ENCODE peak calls at places on chromosomes 6 and 20, in five cellular contexts. X is left lung, W is heart left ventricle, O is IMR-90, H is H1. C is an unnamed sample.

GRCh38 chr6:17907467-17908229 is 79.8 kb downstream of the KIF13A start:
- DNase-seq in H (no peak), X (peak; percentile 83), O (peak; percentile 100), W (peak; percentile 39), C (peak; percentile 79)

GRCh38 chr6:132504757-132505156 is 8.2 kb downstream of the STX7 start:
- DNase-seq in W (no peak), O (no peak), X (no peak), H (no peak), C (no peak)

GRCh38 chr20:6838181-6838826 is 70.8 kb downstream of the BMP2 start:
- DNase-seq in O (no peak), H (no peak), W (no peak), X (no peak), C (no peak)

GRCh38 chr6:93021235-93021909 is 398.0 kb downstream of the EPHA7 start:
- DNase-seq in W (no peak), H (no peak), X (no peak), O (no peak), C (no peak)

GRCh38 chr6:45699663-45700062 is 316.0 kb downstream of the CLIC5 start:
- DNase-seq in H (no peak), X (no peak), O (no peak), W (no peak), C (no peak)

GRCh38 chr6:135540207-135540877 is 42.8 kb upstream of the AHI1 start:
- DNase-seq in O (peak; percentile 62), X (no peak), W (no peak), H (no peak), C (no peak)

GRCh38 chr6:47242483-47243386 is 67.0 kb downstream of the TNFRSF21 start:
- DNase-seq in O (peak; percentile 90), W (peak; percentile 85), X (peak; percentile 94), H (peak; percentile 19), C (peak; percentile 48)

GRCh38 chr6:683742-684440 is 9.0 kb downstream of the EXOC2 start:
- DNase-seq in W (no peak), X (peak; percentile 45), H (peak; percentile 95), O (peak; percentile 88), C (no peak)

GRCh38 chr6:105859441-105859840 is 226.7 kb upstream of the PRDM1 start:
- DNase-seq in H (no peak), O (no peak), W (no peak), X (no peak), C (no peak)

GRCh38 chr20:1810926-1811620 is 84.1 kb upstream of the SIRPA start:
- DNase-seq in W (peak; percentile 38), X (no peak), H (no peak), O (peak; percentile 72), C (no peak)

GRCh38 chr20:35302421-35303335 is 10.5 kb upstream of the FAM83C start:
- DNase-seq in X (no peak), W (no peak), O (peak; percentile 88), H (no peak), C (no peak)

GRCh38 chr20:62811320-62811719 is 5.5 kb upstream of the COL9A3 start:
- DNase-seq in X (no peak), H (no peak), W (no peak), O (no peak), C (no peak)

GRCh38 chr6:74574794-74575193 is 631.1 kb downstream of the COL12A1 start:
- DNase-seq in W (no peak), X (no peak), O (peak; percentile 58), H (no peak), C (no peak)

GRCh38 chr6:166488081-166488685 is 98.3 kb downstream of the RAMACL start:
- DNase-seq in W (peak; percentile 70), H (no peak), O (peak; percentile 39), X (peak; percentile 70), C (no peak)

GRCh38 chr6:33073431-33073871 is at the start of gene HLA-DPA1:
- DNase-seq in W (peak; percentile 72), O (peak; percentile 11), X (peak; percentile 69), H (no peak), C (no peak)

GRCh38 chr6:162710438-162710837 is 17.1 kb downstream of the PRKN start:
- DNase-seq in O (no peak), W (no peak), X (no peak), H (no peak), C (no peak)

GRCh38 chr20:4811661-4812181 is 90.0 kb downstream of the PRND start:
- DNase-seq in O (no peak), H (no peak), W (peak; percentile 65), X (peak; percentile 81), C (no peak)

GRCh38 chr20:16491277-16491912 is 81.9 kb downstream of the KIF16B start:
- DNase-seq in H (no peak), W (no peak), X (no peak), O (peak; percentile 49), C (no peak)

GRCh38 chr20:32830437-32830836 is 10.7 kb downstream of the MAPRE1 start:
- DNase-seq in X (peak; percentile 45), W (no peak), H (no peak), O (peak; percentile 34), C (no peak)

GRCh38 chr20:54405540-54405939 is 69.9 kb upstream of the DOK5 start:
- DNase-seq in H (no peak), X (no peak), O (no peak), W (no peak), C (no peak)

GRCh38 chr6:2805031-2805430 is 36.6 kb downstream of the SERPINB1 start:
- DNase-seq in O (no peak), W (no peak), H (no peak), X (no peak), C (no peak)

GRCh38 chr6:52736145-52736544 is 27.1 kb downstream of the GSTA2 start:
- DNase-seq in H (no peak), O (no peak), X (no peak), W (no peak), C (no peak)

GRCh38 chr20:13995841-13996240 is 525 bp downstream of the MACROD2 start:
- DNase-seq in O (no peak), X (peak; percentile 43), H (no peak), W (peak; percentile 13), C (no peak)

GRCh38 chr6:111985202-111985731 is 68.6 kb upstream of the CCN6 start:
- DNase-seq in X (no peak), H (peak; percentile 33), W (no peak), O (peak; percentile 96), C (no peak)

GRCh38 chr6:9511157-9511556 is 903.7 kb downstream of the TFAP2A start:
- DNase-seq in X (no peak), H (no peak), O (no peak), W (no peak), C (no peak)

GRCh38 chr6:121216928-121217327 is 117.4 kb downstream of the TBC1D32 start:
- DNase-seq in O (peak; percentile 58), H (no peak), W (no peak), X (no peak), C (no peak)

GRCh38 chr20:18090044-18090443 is 32.3 kb upstream of the OVOL2 start:
- DNase-seq in H (no peak), O (no peak), X (no peak), W (no peak), C (no peak)

GRCh38 chr6:4936681-4937041 is 67.2 kb downstream of the RPP40 start:
- DNase-seq in W (no peak), O (peak; percentile 80), H (no peak), X (no peak), C (no peak)

GRCh38 chr20:50680106-50680960 is 11.0 kb downstream of the RIPOR3 start:
- DNase-seq in H (no peak), W (no peak), O (no peak), X (peak; percentile 46), C (no peak)

GRCh38 chr6:155177369-155177961 is 86.3 kb upstream of the CLDN20 start:
- DNase-seq in O (peak; percentile 76), H (no peak), W (no peak), X (no peak), C (no peak)

DNA sequence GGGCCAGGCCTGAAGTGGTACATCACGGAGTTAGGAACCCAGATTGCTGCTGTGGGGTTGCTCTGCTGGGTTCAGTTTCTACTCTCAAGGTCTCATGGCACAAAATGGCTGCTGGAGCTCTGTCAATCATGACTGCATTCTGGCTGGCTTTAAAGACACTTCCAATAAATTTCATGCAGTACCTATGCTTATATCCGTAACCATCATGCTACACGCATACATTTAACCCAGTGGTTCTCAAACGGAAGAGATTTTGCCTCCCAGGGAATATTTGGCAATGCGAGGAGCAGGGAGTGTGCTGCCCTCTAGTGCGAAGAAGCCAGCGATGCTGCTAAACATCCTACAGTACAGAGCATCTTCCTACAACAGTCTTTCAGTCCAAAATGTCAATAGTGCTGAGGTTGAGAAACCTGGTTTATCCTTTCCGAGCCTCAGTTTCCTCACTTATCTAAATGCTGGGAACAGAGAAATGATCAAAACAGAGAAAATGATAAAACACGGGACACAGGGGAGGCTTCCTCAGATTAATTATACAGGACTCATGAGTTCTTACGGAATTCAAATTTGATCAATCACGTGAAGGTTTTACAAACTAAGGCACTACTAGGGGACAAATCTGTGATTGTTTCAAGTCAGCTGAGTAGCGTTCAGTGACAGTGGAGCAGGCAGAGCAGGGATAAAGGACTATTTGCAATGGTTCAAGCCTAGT is 9.6 kb upstream of the SLC2A10 start:
- DNase-seq in O (peak; percentile 52), W (no peak), H (no peak), X (no peak), C (no peak)
- TF ChIP-seq CTCF in O (peak; percentile 68), W (no peak), H (peak; percentile 92), X (peak; percentile 36), C (no peak)

DNA sequence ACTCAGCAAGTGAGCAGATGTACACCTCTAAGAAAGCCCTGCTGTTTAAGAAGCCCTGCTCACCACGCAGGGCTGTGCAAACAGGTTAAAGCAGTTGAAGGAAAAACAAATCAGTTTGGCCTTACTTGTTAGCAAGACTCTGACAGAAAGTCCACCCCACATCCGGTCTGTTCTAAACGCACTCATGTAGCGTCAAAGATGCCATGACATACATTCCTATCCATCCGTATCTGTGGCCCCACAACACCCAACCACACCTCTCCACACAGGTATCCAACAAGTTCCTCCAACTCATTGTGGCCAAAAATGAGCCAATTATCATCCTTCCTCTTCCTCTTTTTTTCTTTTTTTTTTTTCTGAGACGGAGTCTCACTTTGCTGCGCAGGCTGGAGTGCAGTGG is 22.8 kb upstream of the RAB22A start:
- DNase-seq in X (no peak), H (no peak), W (no peak), O (no peak), C (no peak)
- TF ChIP-seq CTCF in X (no peak), H (no peak), W (no peak), O (no peak), C (no peak)

GRCh38 chr6:83511901-83512681 is at the start of gene PRSS35:
- DNase-seq in O (peak; percentile 48), X (peak; percentile 57), W (peak; percentile 33), H (peak; percentile 61), C (no peak)
- TF ChIP-seq CTCF in O (peak; percentile 69), X (peak; percentile 59), W (peak; percentile 57), H (peak; percentile 93), C (no peak)

GRCh38 chr20:61742097-61742805 is 323.4 kb downstream of the TAF4 start:
- DNase-seq in H (no peak), W (no peak), O (no peak), X (no peak), C (no peak)
- TF ChIP-seq CTCF in H (peak; percentile 19), W (no peak), O (no peak), X (no peak), C (no peak)

GRCh38 chr6:160160450-160160849 is 38.8 kb downstream of the SLC22A1 start:
- DNase-seq in H (no peak), O (peak; percentile 20), X (no peak), W (no peak), C (no peak)
- TF ChIP-seq CTCF in H (no peak), O (peak; percentile 25), X (no peak), W (no peak), C (no peak)

GRCh38 chr6:30686908-30687658 is 638 bp upstream of the PPP1R18 start:
- DNase-seq in O (peak; percentile 96), X (peak; percentile 96), W (peak; percentile 97), H (no peak), C (peak; percentile 70)
- TF ChIP-seq CTCF in O (no peak), X (no peak), W (no peak), H (no peak), C (no peak)

GRCh38 chr20:23078994-23079364 is 7.1 kb downstream of the CD93 start:
- DNase-seq in W (no peak), H (peak; percentile 19), X (no peak), O (no peak), C (no peak)
- TF ChIP-seq CTCF in W (no peak), H (peak; percentile 90), X (no peak), O (peak; percentile 8), C (no peak)